ENCODE peak calls at places on chromosomes 4 and X, in six cellular contexts. X, N, D, A, W and Y are unnamed samples.

GRCh38 chrX:18701621-18702361 is 5.7 kb upstream of the PPEF1 start:
- DNase-seq in X (no peak), N (no peak), D (no peak), A (no peak), W (peak), Y (no peak)

GRCh38 chrX:115031989-115032388 is 14.6 kb upstream of the IL13RA2 start:
- DNase-seq in X (no peak), N (no peak), D (no peak), A (no peak), W (no peak), Y (no peak)

GRCh38 chrX:70219938-70220764 is 14.3 kb upstream of the AWAT1 start:
- DNase-seq in X (no peak), N (peak), D (no peak), A (no peak), W (peak), Y (no peak)

GRCh38 chr4:78040431-78040830 is 16.7 kb upstream of the FRAS1 start:
- DNase-seq in X (no peak), N (no peak), D (no peak), A (no peak), W (no peak), Y (no peak)

GRCh38 chr4:150173854-150174398 is 95.7 kb downstream of the DCLK2 start:
- DNase-seq in X (no peak), N (no peak), D (no peak), A (no peak), W (no peak), Y (no peak)

GRCh38 chr4:173478136-173478860 is 51.7 kb downstream of the HAND2 start:
- DNase-seq in X (no peak), N (no peak), D (no peak), A (no peak), W (no peak), Y (no peak)

GRCh38 chr4:88211473-88212252 is 53.2 kb upstream of the ABCG2 start:
- DNase-seq in X (no peak), N (peak), D (peak), A (peak), W (peak), Y (peak)

GRCh38 chrX:83278988-83279387 is 229.1 kb upstream of the POU3F4 start:
- DNase-seq in X (no peak), N (no peak), D (no peak), A (no peak), W (no peak), Y (no peak)

GRCh38 chr4:48093949-48094550 is 40.0 kb downstream of the TXK start:
- DNase-seq in X (no peak), N (no peak), D (no peak), A (no peak), W (no peak), Y (no peak)

GRCh38 chr4:169351860-169352259 is 81.1 kb upstream of the SH3RF1 start:
- DNase-seq in X (no peak), N (no peak), D (no peak), A (no peak), W (no peak), Y (no peak)

GRCh38 chr4:85005865-85006377 is 39.4 kb upstream of the WDFY3 start:
- DNase-seq in X (no peak), N (no peak), D (no peak), A (no peak), W (no peak), Y (no peak)
- TF ChIP-seq TAF1 in X (no peak), N (no peak), D (no peak), A (no peak), W (no peak), Y (no peak)

GRCh38 chr4:95105983-95106382 is 348.2 kb downstream of the BMPR1B start:
- DNase-seq in X (no peak), N (no peak), D (no peak), A (no peak), W (no peak), Y (no peak)
- TF ChIP-seq POLR2A in X (no peak), N (no peak), D (no peak), A (no peak), W (no peak), Y (no peak)

GRCh38 chr4:130659314-130659713 is 1563.4 kb downstream of the C4orf33 start:
- DNase-seq in X (no peak), N (no peak), D (no peak), A (no peak), W (no peak), Y (no peak)
- TF ChIP-seq POLR2AphosphoS5 in X (no peak), N (no peak), D (no peak), A (no peak), W (no peak), Y (no peak)

GRCh38 chr4:70718811-70719604 is 2.8 kb upstream of the RUFY3 start:
- DNase-seq in X (no peak), N (no peak), D (no peak), A (no peak), W (no peak), Y (no peak)

GRCh38 chr4:70722199-70722791 is 531 bp downstream of the RUFY3 start:
- DNase-seq in X (no peak), N (peak), D (no peak), A (no peak), W (no peak), Y (no peak)

GRCh38 chr4:70725633-70726032 is 3.9 kb downstream of the RUFY3 start:
- DNase-seq in X (no peak), N (no peak), D (no peak), A (no peak), W (no peak), Y (no peak)

GRCh38 chr4:70724463-70724862 is 2.7 kb downstream of the RUFY3 start:
- DNase-seq in X (no peak), N (no peak), D (no peak), A (no peak), W (no peak), Y (no peak)

GRCh38 chr4:70721747-70722146 is at the start of gene RUFY3:
- DNase-seq in X (no peak), N (no peak), D (no peak), A (no peak), W (no peak), Y (no peak)
- TF ChIP-seq TAF1 in X (no peak), N (no peak), D (no peak), A (no peak), W (no peak), Y (no peak)

GRCh38 chr4:189597341-189597740 is 343.3 kb upstream of the FRG1 start:
- DNase-seq in X (no peak), N (no peak), D (no peak), A (no peak), W (no peak), Y (no peak)
- TF ChIP-seq POLR2A in X (no peak), N (no peak), D (no peak), A (no peak), W (no peak), Y (no peak)

DNA sequence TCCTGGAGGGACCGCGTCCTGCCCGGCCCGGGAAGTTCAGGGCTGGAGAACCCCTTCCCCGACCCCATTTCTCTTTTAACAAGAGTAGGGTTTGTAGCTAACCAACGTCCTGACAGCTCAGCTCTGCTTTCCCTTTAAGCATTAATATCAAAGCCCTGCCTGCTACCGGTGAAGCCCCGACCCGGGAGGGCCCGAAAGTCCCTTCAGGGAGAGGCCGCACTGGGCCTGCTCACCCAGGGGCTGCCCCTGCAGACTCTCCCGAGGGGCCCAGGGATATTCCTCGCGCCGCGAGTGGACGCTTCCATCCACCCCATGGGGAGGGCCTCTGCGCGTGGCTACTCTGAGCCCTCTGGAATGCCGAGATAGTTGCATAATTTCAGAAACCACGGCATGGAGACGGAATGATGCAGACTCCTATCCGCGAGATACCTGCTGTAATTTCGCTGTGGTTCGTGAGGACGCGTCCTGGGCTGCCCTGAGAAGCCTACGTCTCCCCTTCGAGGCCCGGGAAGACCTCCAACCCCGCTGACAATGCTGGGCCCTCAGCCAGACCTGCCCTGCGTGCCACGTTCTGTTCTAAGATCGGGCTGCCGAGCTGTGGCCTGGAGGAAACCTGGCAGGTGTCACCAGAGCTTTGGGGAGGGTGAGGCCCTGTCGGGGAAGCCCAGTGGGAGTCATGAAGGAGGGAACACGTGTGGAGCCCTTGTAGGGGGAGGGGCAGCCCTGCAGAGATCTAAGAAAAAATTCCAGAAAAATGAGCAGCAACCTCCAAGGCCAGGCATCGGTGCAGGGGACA is 999 bp upstream of the CTBP1 start:
- DNase-seq in X (no peak), N (peak), D (peak), A (peak), W (peak), Y (peak)
- TF ChIP-seq POLR2AphosphoS5 in X (peak), N (no peak), D (peak), A (no peak), W (no peak), Y (no peak)

DNA sequence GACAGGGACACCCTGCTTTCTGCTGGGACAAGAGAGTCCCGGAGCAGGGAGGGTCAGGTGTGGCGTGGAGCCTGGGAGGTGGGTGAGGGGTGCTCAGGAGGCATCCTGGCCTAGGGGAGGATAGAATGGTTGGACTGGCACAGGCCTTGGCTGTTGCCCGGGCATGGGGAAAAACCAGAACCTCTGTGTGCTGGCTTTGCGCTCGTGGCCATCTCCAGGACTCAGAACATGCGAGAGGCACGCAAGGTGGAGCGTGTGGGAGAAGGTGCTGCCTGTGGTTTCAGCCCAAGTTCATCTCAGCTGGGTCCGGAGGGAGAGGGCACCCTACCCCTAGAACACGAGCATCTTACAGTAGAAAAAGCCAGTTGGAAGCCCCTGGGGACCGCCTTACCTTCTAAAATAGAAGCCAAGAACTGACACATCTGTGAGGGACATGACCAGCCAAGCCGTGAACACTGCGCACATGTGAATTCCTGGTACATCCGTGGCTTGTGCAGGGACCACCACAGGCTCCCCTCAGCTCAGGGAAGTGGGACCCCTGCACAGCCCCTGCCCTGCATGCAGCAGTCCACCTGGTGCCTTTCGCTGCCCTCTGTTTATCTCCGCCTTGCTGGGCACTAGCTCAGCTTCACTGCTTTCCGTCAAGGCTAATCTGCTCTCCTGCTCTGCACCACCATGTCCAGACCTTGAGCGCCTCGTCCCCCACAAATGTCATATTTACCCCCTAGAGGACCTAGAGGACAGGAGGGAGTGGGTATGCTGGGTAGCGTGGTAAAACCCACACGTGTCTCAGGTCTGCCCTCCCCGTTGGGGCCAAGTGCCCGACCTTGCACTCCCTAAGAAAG is 13.5 kb downstream of the MSANTD1 start:
- DNase-seq in X (no peak), N (no peak), D (no peak), A (peak), W (no peak), Y (peak)
- TF ChIP-seq TAF1 in X (no peak), N (no peak), D (no peak), A (no peak), W (no peak), Y (no peak)

DNA sequence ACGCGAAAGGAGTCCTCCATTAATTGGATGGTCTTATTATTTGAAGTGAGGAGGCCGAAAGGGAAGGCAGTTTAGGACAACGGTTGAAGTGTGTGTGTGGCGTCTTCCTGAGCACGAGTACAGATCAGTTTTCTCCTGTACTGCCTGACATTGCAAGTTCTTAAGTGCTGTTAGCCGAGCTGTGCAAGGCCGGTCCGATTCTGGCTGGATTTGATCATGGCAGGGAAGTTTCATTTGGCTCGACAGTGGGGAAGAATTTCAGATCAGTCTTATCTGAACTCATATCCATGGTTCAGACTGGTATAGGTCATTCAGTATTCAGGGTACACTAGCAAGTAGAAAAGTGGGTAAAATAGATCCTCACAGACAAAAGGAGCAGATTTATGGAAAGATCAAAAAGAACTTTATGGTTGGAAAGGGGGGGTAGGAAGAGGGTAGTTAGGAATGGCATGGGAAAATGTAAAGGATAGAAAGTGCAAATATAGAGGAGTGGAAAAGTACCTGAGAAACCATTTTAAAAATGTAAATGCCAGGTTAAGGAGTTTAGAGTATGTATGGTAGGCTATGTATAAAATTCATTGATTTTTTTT is 689 bp downstream of the THAP9 start:
- DNase-seq in X (no peak), N (peak), D (no peak), A (no peak), W (no peak), Y (no peak)
- TF ChIP-seq POLR2A in X (no peak), N (peak), D (no peak), A (no peak), W (no peak), Y (peak)